ENCODE peak calls at places on chromosomes 2 and 18, in six cellular contexts. One of them, this sample, is unnamed.

GRCh38 chr2:25543939-25544338 is 129.4 kb downstream of the DTNB start:
- DNase-seq in ovary: no peak
- DNase-seq in AG10803: no peak
- DNase-seq in LNCaP clone FGC: no peak
- DNase-seq in GM06990: no peak
- DNase-seq in hepatocyte: no peak
- DNase-seq in this sample: no peak

GRCh38 chr2:66667288-66667780 is 232.4 kb downstream of the MEIS1 start:
- DNase-seq in ovary: no peak
- DNase-seq in AG10803: no peak
- DNase-seq in LNCaP clone FGC: no peak
- DNase-seq in GM06990: no peak
- DNase-seq in hepatocyte: no peak
- DNase-seq in this sample: no peak

GRCh38 chr18:63319383-63320040 is at the start of gene BCL2:
- DNase-seq in ovary: no peak
- DNase-seq in AG10803: peak
- DNase-seq in LNCaP clone FGC: no peak
- DNase-seq in GM06990: no peak
- DNase-seq in hepatocyte: peak
- DNase-seq in this sample: peak

GRCh38 chr2:47650001-47650535 is 132.9 kb upstream of the MSH6 start:
- DNase-seq in ovary: no peak
- DNase-seq in AG10803: no peak
- DNase-seq in LNCaP clone FGC: no peak
- DNase-seq in GM06990: no peak
- DNase-seq in hepatocyte: no peak
- DNase-seq in this sample: no peak

GRCh38 chr2:587371-587960 is 89.7 kb downstream of the TMEM18 start:
- DNase-seq in ovary: no peak
- DNase-seq in AG10803: no peak
- DNase-seq in LNCaP clone FGC: no peak
- DNase-seq in GM06990: no peak
- DNase-seq in hepatocyte: no peak
- DNase-seq in this sample: no peak

GRCh38 chr18:57748770-57749603 is 54.1 kb downstream of the ATP8B1 start:
- DNase-seq in ovary: no peak
- DNase-seq in AG10803: no peak
- DNase-seq in LNCaP clone FGC: peak
- DNase-seq in GM06990: no peak
- DNase-seq in hepatocyte: peak
- DNase-seq in this sample: peak

GRCh38 chr2:151238527-151239487 is 22.9 kb downstream of the RBM43 start:
- DNase-seq in ovary: peak
- DNase-seq in AG10803: peak
- DNase-seq in LNCaP clone FGC: no peak
- DNase-seq in GM06990: no peak
- DNase-seq in hepatocyte: peak
- DNase-seq in this sample: peak

GRCh38 chr2:134628453-134628852 is 90.3 kb downstream of the TMEM163 start:
- DNase-seq in ovary: no peak
- DNase-seq in AG10803: no peak
- DNase-seq in LNCaP clone FGC: no peak
- DNase-seq in GM06990: no peak
- DNase-seq in hepatocyte: no peak
- DNase-seq in this sample: no peak

GRCh38 chr2:45241061-45241561 is 231.9 kb upstream of the SIX2 start:
- DNase-seq in ovary: no peak
- DNase-seq in AG10803: peak
- DNase-seq in LNCaP clone FGC: no peak
- DNase-seq in GM06990: no peak
- DNase-seq in hepatocyte: no peak
- DNase-seq in this sample: peak

GRCh38 chr2:133346654-133347053 is 221.6 kb downstream of the NCKAP5 start:
- DNase-seq in ovary: no peak
- DNase-seq in AG10803: peak
- DNase-seq in LNCaP clone FGC: no peak
- DNase-seq in GM06990: no peak
- DNase-seq in hepatocyte: peak
- DNase-seq in this sample: peak

GRCh38 chr2:101388232-101388631 is 929 bp upstream of the CREG2 start:
- DNase-seq in ovary: no peak
- DNase-seq in AG10803: peak
- DNase-seq in LNCaP clone FGC: no peak
- DNase-seq in GM06990: no peak
- DNase-seq in hepatocyte: peak
- DNase-seq in this sample: peak

GRCh38 chr2:190563109-190563508 is 28.6 kb upstream of the NEMP2 start:
- DNase-seq in ovary: no peak
- DNase-seq in AG10803: no peak
- DNase-seq in LNCaP clone FGC: no peak
- DNase-seq in GM06990: peak
- DNase-seq in hepatocyte: no peak
- DNase-seq in this sample: no peak

GRCh38 chr2:70651014-70651413 is 97.4 kb upstream of the TGFA start:
- DNase-seq in ovary: no peak
- DNase-seq in AG10803: no peak
- DNase-seq in LNCaP clone FGC: no peak
- DNase-seq in GM06990: no peak
- DNase-seq in hepatocyte: no peak
- DNase-seq in this sample: no peak

GRCh38 chr2:27583390-27583915 is 611 bp downstream of the ZNF512 start:
- DNase-seq in ovary: no peak
- DNase-seq in AG10803: peak
- DNase-seq in LNCaP clone FGC: no peak
- DNase-seq in GM06990: no peak
- DNase-seq in hepatocyte: peak
- DNase-seq in this sample: peak

GRCh38 chr2:227106845-227107759 is 56.9 kb downstream of the COL4A4 start:
- DNase-seq in ovary: no peak
- DNase-seq in AG10803: peak
- DNase-seq in LNCaP clone FGC: no peak
- DNase-seq in GM06990: no peak
- DNase-seq in hepatocyte: peak
- DNase-seq in this sample: peak

GRCh38 chr2:238808761-238809160 is 39.1 kb upstream of the TWIST2 start:
- DNase-seq in ovary: no peak
- DNase-seq in AG10803: no peak
- DNase-seq in LNCaP clone FGC: no peak
- DNase-seq in GM06990: no peak
- DNase-seq in hepatocyte: no peak
- DNase-seq in this sample: peak

GRCh38 chr18:7812431-7813063 is 245.4 kb downstream of the PTPRM start:
- DNase-seq in ovary: no peak
- DNase-seq in AG10803: peak
- DNase-seq in LNCaP clone FGC: no peak
- DNase-seq in GM06990: no peak
- DNase-seq in hepatocyte: no peak
- DNase-seq in this sample: peak

GRCh38 chr2:72669121-72669520 is 156.7 kb downstream of the EXOC6B start:
- DNase-seq in ovary: no peak
- DNase-seq in AG10803: peak
- DNase-seq in LNCaP clone FGC: no peak
- DNase-seq in GM06990: no peak
- DNase-seq in hepatocyte: no peak
- DNase-seq in this sample: peak

GRCh38 chr18:73717570-73717969 is 430.1 kb downstream of the FBXO15 start:
- DNase-seq in ovary: no peak
- DNase-seq in AG10803: peak
- DNase-seq in LNCaP clone FGC: no peak
- DNase-seq in GM06990: no peak
- DNase-seq in hepatocyte: no peak
- DNase-seq in this sample: peak

GRCh38 chr2:72144746-72145657 is 2.7 kb downstream of the CYP26B1 start:
- DNase-seq in ovary: peak
- DNase-seq in AG10803: no peak
- DNase-seq in LNCaP clone FGC: no peak
- DNase-seq in GM06990: no peak
- DNase-seq in hepatocyte: peak
- DNase-seq in this sample: no peak

GRCh38 chr2:85744771-85745601 is 8.8 kb upstream of the ATOH8 start:
- DNase-seq in ovary: peak
- DNase-seq in AG10803: peak
- DNase-seq in LNCaP clone FGC: no peak
- DNase-seq in GM06990: no peak
- DNase-seq in hepatocyte: no peak
- DNase-seq in this sample: peak

GRCh38 chr18:75790821-75791220 is 363.3 kb upstream of the SMIM21 start:
- DNase-seq in ovary: no peak
- DNase-seq in AG10803: peak
- DNase-seq in LNCaP clone FGC: no peak
- DNase-seq in GM06990: no peak
- DNase-seq in hepatocyte: no peak
- DNase-seq in this sample: no peak

GRCh38 chr18:35938158-35938557 is 34.3 kb upstream of the RMP24 start:
- DNase-seq in ovary: no peak
- DNase-seq in AG10803: no peak
- DNase-seq in LNCaP clone FGC: no peak
- DNase-seq in GM06990: no peak
- DNase-seq in hepatocyte: no peak
- DNase-seq in this sample: peak

GRCh38 chr2:161415041-161415440 is 1.1 kb upstream of the TBR1 start:
- DNase-seq in ovary: no peak
- DNase-seq in AG10803: no peak
- DNase-seq in LNCaP clone FGC: no peak
- DNase-seq in GM06990: no peak
- DNase-seq in hepatocyte: no peak
- DNase-seq in this sample: no peak

DNA sequence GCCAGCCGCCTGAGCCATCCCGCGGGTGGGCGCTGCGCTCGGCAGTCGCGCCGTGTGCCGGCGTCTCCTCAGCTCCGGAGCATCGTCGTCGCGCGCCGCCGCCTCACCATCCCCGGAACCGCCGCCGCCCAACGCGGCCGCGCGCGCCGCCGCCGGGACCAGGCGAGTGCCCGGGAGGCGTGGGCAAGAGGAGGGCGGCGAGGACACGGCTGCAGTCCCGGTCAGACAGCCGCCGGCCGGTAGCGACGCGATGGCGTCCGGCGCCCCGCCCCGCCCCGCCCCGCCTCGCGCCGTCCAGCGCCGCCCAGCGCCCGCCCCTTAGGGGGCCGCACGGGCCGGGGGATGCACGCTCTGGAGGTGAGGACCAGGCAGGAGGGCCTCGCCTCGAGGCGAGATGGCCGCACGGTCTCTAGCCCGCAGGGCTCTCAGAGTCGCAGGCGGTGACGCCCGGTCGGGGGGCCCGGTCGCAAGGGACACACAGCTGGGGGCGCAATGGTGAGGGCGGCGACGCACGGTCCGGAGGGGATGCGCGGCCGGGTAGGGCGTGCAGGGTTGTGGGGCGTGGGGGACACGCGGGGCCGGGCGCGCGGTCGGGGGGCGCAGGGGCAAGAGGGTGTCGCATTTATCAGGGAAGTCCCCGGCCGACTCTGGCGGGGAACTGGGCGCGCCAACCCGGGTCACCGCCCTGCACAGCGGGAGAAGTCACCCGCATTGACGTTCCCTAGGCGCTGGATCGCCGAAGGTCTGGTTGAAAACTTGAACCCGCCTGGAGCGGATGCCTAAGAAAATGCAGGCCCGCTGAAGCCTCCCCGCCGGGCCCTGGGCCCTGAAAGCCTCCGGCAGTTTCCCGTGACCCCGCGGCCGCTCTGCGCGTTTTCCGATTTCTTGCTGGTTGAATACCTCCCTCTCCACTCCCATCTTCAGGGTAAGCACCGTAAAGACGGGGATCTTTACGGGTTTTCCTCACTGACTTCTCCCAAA is at the start of gene SPIRE1:
- DNase-seq in ovary: peak
- DNase-seq in AG10803: peak
- DNase-seq in LNCaP clone FGC: no peak
- DNase-seq in GM06990: peak
- DNase-seq in hepatocyte: peak
- DNase-seq in this sample: peak
- H3K4me3 ChIP-seq in ovary: peak
- H3K4me3 ChIP-seq in AG10803: peak
- H3K4me3 ChIP-seq in LNCaP clone FGC: peak
- H3K4me3 ChIP-seq in GM06990: peak
- H3K4me3 ChIP-seq in hepatocyte: peak
- H3K4me3 ChIP-seq in this sample: peak

GRCh38 chr2:224887159-224887558 is 155.1 kb downstream of the DOCK10 start:
- DNase-seq in ovary: no peak
- DNase-seq in AG10803: peak
- DNase-seq in LNCaP clone FGC: no peak
- DNase-seq in GM06990: no peak
- DNase-seq in hepatocyte: no peak
- DNase-seq in this sample: peak

GRCh38 chr2:224885836-224886547 is 156.3 kb downstream of the DOCK10 start:
- DNase-seq in ovary: no peak
- DNase-seq in AG10803: peak
- DNase-seq in LNCaP clone FGC: no peak
- DNase-seq in GM06990: peak
- DNase-seq in hepatocyte: no peak
- DNase-seq in this sample: peak

GRCh38 chr2:224884188-224884587 is 158.1 kb downstream of the DOCK10 start:
- DNase-seq in ovary: no peak
- DNase-seq in AG10803: peak
- DNase-seq in LNCaP clone FGC: no peak
- DNase-seq in GM06990: no peak
- DNase-seq in hepatocyte: no peak
- DNase-seq in this sample: peak

GRCh38 chr2:224883700-224884099 is 158.6 kb downstream of the DOCK10 start:
- DNase-seq in ovary: no peak
- DNase-seq in AG10803: no peak
- DNase-seq in LNCaP clone FGC: no peak
- DNase-seq in GM06990: no peak
- DNase-seq in hepatocyte: no peak
- DNase-seq in this sample: no peak

GRCh38 chr2:224885295-224885694 is 157.0 kb downstream of the DOCK10 start:
- DNase-seq in ovary: no peak
- DNase-seq in AG10803: no peak
- DNase-seq in LNCaP clone FGC: no peak
- DNase-seq in GM06990: no peak
- DNase-seq in hepatocyte: no peak
- DNase-seq in this sample: no peak
- H3K4me3 ChIP-seq in ovary: no peak
- H3K4me3 ChIP-seq in AG10803: no peak
- H3K4me3 ChIP-seq in LNCaP clone FGC: no peak
- H3K4me3 ChIP-seq in GM06990: no peak
- H3K4me3 ChIP-seq in hepatocyte: no peak
- H3K4me3 ChIP-seq in this sample: no peak

GRCh38 chr2:105391763-105392662 is 6.8 kb downstream of the FHL2 start:
- DNase-seq in ovary: no peak
- DNase-seq in AG10803: no peak
- DNase-seq in LNCaP clone FGC: no peak
- DNase-seq in GM06990: no peak
- DNase-seq in hepatocyte: no peak
- DNase-seq in this sample: no peak
- H3K4me3 ChIP-seq in ovary: no peak
- H3K4me3 ChIP-seq in AG10803: no peak
- H3K4me3 ChIP-seq in LNCaP clone FGC: no peak
- H3K4me3 ChIP-seq in GM06990: no peak
- H3K4me3 ChIP-seq in hepatocyte: no peak
- H3K4me3 ChIP-seq in this sample: no peak

DNA sequence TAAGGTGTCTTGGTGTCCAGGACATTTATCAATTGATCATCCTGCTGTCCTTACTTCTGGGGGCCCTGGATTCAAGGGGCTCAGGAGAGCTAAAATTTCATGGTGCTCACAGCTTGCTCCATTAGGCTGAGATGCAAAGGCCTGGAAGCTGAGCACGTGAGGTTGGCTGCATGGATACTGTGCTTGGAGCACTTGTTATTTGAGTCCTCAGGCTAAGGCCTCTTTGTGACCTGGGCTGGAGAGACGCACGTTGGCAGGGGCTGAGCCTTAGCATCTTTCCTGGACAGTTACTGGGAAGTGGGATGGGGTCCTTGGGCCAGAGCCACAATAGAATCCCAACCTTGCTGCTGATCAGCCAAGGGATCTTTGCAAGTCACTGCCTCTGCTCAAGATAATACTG is 151.2 kb upstream of the HS6ST1 start:
- DNase-seq in ovary: no peak
- DNase-seq in AG10803: no peak
- DNase-seq in LNCaP clone FGC: no peak
- DNase-seq in GM06990: no peak
- DNase-seq in hepatocyte: no peak
- DNase-seq in this sample: no peak
- H3K4me3 ChIP-seq in ovary: no peak
- H3K4me3 ChIP-seq in AG10803: no peak
- H3K4me3 ChIP-seq in LNCaP clone FGC: no peak
- H3K4me3 ChIP-seq in GM06990: no peak
- H3K4me3 ChIP-seq in hepatocyte: no peak
- H3K4me3 ChIP-seq in this sample: no peak

This sample was measured in fibroblast of pulmonary artery.